ENCODE peak calls at places on chromosomes 3 and 15, in ten cellular contexts. O is upper lobe of left lung, S is transverse colon, F is lower lobe of right lung, W is kidney epithelial cell, E is hepatocyte, L is AG09309, Q is heart right ventricle, V is cardiac muscle cell, K is K562. G is an unnamed sample.

GRCh38 chr3:157551961-157552360 is 48.7 kb upstream of the VEPH1 start:
- DNase-seq in F (no peak), V (no peak), W (no peak), K (no peak), E (no peak), S (no peak), L (no peak), O (no peak), Q (no peak), G (no peak)

GRCh38 chr15:68228971-68229385 is 550 bp downstream of the CLN6 start:
- DNase-seq in F (peak), E (peak), S (no peak), W (no peak), Q (no peak), O (no peak), V (no peak), K (no peak), L (no peak), G (no peak)

GRCh38 chr15:40263036-40263754 is 19.7 kb downstream of the ANKRD63 start:
- DNase-seq in W (no peak), F (no peak), Q (no peak), V (no peak), E (no peak), L (no peak), K (no peak), S (peak), O (no peak), G (no peak)

GRCh38 chr15:99928429-99928981 is 195.3 kb upstream of the LYSMD4 start:
- DNase-seq in O (peak), Q (peak), V (peak), F (peak), W (no peak), S (peak), E (peak), K (peak), L (peak), G (peak)

GRCh38 chr3:99842826-99843589 is 25.3 kb downstream of the CMSS1 start:
- DNase-seq in E (peak), L (peak), V (peak), W (peak), F (no peak), K (no peak), Q (peak), O (no peak), S (no peak), G (no peak)

GRCh38 chr3:186237915-186238314 is 124.1 kb downstream of the DGKG start:
- DNase-seq in V (no peak), K (no peak), L (no peak), S (no peak), W (no peak), F (no peak), O (no peak), Q (no peak), E (no peak), G (no peak)

GRCh38 chr3:175338775-175339535 is 479.8 kb downstream of the NAALADL2 start:
- DNase-seq in K (no peak), E (peak), F (peak), S (peak), W (no peak), V (no peak), L (peak), O (no peak), Q (no peak), G (no peak)

GRCh38 chr3:98171066-98171465 is 4.6 kb downstream of the OR5H15 start:
- DNase-seq in O (no peak), V (no peak), K (no peak), W (no peak), L (no peak), F (no peak), S (no peak), E (no peak), Q (no peak), G (no peak)

GRCh38 chr15:101143321-101143720 is 108.5 kb downstream of the CHSY1 start:
- DNase-seq in E (no peak), Q (no peak), S (no peak), F (peak), K (no peak), L (no peak), V (no peak), W (no peak), O (no peak), G (no peak)

GRCh38 chr15:76177491-76178040 is 117.8 kb downstream of the TMEM266 start:
- DNase-seq in W (no peak), K (no peak), F (no peak), L (peak), V (no peak), S (no peak), Q (peak), O (no peak), E (no peak), G (no peak)

GRCh38 chr3:126357299-126358037 is at the start of gene KLF15:
- DNase-seq in V (peak), S (peak), L (no peak), Q (peak), W (no peak), E (peak), K (peak), F (peak), O (peak), G (peak)

GRCh38 chr15:89910891-89911626 is 1.7 kb downstream of the ARPIN start:
- DNase-seq in Q (no peak), E (no peak), O (no peak), L (no peak), S (no peak), K (no peak), W (no peak), V (no peak), F (no peak), G (no peak)

GRCh38 chr3:42376397-42376798 is 34.0 kb downstream of the LYZL4 start:
- DNase-seq in W (peak), S (no peak), O (no peak), E (peak), K (no peak), Q (peak), F (no peak), V (no peak), L (peak), G (peak)

GRCh38 chr15:71282086-71282485 is 166.8 kb downstream of the THSD4 start:
- DNase-seq in V (no peak), F (no peak), Q (no peak), K (no peak), O (no peak), W (no peak), L (peak), E (no peak), S (no peak), G (no peak)

GRCh38 chr3:31610700-31611275 is 78.1 kb downstream of the STT3B start:
- DNase-seq in K (peak), L (peak), V (peak), O (no peak), F (no peak), W (no peak), S (no peak), E (peak), Q (peak), G (peak)

GRCh38 chr15:47983533-47983932 is 137.3 kb upstream of the SLC24A5 start:
- DNase-seq in V (no peak), E (no peak), K (no peak), O (no peak), W (no peak), S (no peak), L (no peak), F (no peak), Q (no peak), G (no peak)

GRCh38 chr3:178205750-178206149 is 330.5 kb upstream of the KCNMB2 start:
- DNase-seq in S (no peak), Q (no peak), W (no peak), V (no peak), E (no peak), K (no peak), L (peak), O (no peak), F (no peak), G (no peak)

GRCh38 chr3:61315874-61316273 is 64.6 kb upstream of the FHIT start:
- DNase-seq in F (no peak), Q (peak), V (peak), O (no peak), K (no peak), E (peak), S (no peak), W (no peak), L (no peak), G (peak)

GRCh38 chr15:89809093-89809786 is 5.4 kb downstream of the ANPEP start:
- DNase-seq in Q (no peak), K (no peak), O (no peak), W (no peak), E (no peak), S (no peak), L (no peak), V (no peak), F (peak), G (no peak)

GRCh38 chr3:177131927-177132636 is 65.2 kb downstream of the TBL1XR1 start:
- DNase-seq in K (no peak), Q (no peak), L (no peak), W (no peak), S (no peak), F (no peak), V (no peak), E (no peak), O (no peak), G (no peak)

GRCh38 chr15:59401810-59402569 is 29.3 kb upstream of the MYO1E start:
- DNase-seq in W (no peak), V (no peak), O (no peak), S (peak), Q (no peak), F (no peak), K (no peak), E (no peak), L (no peak), G (no peak)

GRCh38 chr3:99789322-99789721 is 28.3 kb upstream of the CMSS1 start:
- DNase-seq in L (peak), K (no peak), V (peak), Q (peak), S (peak), O (no peak), E (peak), F (no peak), W (peak), G (peak)

GRCh38 chr3:46542801-46543201 is 23.3 kb downstream of the LRRC2 start:
- DNase-seq in V (no peak), L (no peak), S (no peak), Q (no peak), W (no peak), E (no peak), K (no peak), O (no peak), F (no peak), G (no peak)

GRCh38 chr3:5809811-5810210 is 622.3 kb downstream of the EDEM1 start:
- DNase-seq in E (no peak), F (no peak), V (no peak), O (no peak), L (no peak), W (no peak), S (no peak), K (no peak), Q (no peak), G (no peak)

GRCh38 chr3:23246651-23247050 is 43.5 kb downstream of the UBE2E2 start:
- DNase-seq in V (no peak), Q (no peak), O (no peak), K (no peak), E (no peak), F (no peak), W (no peak), L (no peak), S (no peak), G (no peak)

GRCh38 chr15:29276366-29276765 is 6.7 kb upstream of the NSMCE3 start:
- DNase-seq in E (no peak), K (no peak), Q (no peak), V (no peak), S (no peak), O (no peak), F (no peak), L (no peak), W (no peak), G (no peak)

GRCh38 chr3:51670711-51671089 is 352 bp upstream of the TEX264 start:
- DNase-seq in E (no peak), K (no peak), L (no peak), V (no peak), S (no peak), F (no peak), Q (no peak), O (no peak), W (no peak), G (no peak)

GRCh38 chr15:56923174-56923579 is 4.7 kb downstream of the TCF12 start:
- DNase-seq in L (no peak), E (no peak), K (no peak), W (no peak), O (no peak), Q (no peak), F (no peak), S (no peak), V (no peak), G (no peak)

GRCh38 chr15:69305204-69305931 is 6.7 kb downstream of the PAQR5 start:
- DNase-seq in V (no peak), O (no peak), S (peak), Q (peak), W (peak), F (peak), K (peak), L (peak), E (peak), G (no peak)

GRCh38 chr3:142876417-142876816 is 12.5 kb downstream of the PCOLCE2 start:
- DNase-seq in O (no peak), Q (no peak), V (no peak), W (no peak), E (no peak), F (no peak), S (no peak), L (no peak), K (no peak), G (no peak)

GRCh38 chr15:50182233-50183013 is 427 bp downstream of the SLC27A2 start:
- DNase-seq in Q (no peak), O (peak), L (no peak), S (peak), E (peak), F (peak), V (peak), W (no peak), K (peak), G (peak)

GRCh38 chr3:155302476-155302875 is 9.0 kb upstream of the STRIT1 start:
- DNase-seq in Q (no peak), E (no peak), O (no peak), K (no peak), W (peak), L (no peak), V (no peak), F (no peak), S (no peak), G (no peak)

DNA sequence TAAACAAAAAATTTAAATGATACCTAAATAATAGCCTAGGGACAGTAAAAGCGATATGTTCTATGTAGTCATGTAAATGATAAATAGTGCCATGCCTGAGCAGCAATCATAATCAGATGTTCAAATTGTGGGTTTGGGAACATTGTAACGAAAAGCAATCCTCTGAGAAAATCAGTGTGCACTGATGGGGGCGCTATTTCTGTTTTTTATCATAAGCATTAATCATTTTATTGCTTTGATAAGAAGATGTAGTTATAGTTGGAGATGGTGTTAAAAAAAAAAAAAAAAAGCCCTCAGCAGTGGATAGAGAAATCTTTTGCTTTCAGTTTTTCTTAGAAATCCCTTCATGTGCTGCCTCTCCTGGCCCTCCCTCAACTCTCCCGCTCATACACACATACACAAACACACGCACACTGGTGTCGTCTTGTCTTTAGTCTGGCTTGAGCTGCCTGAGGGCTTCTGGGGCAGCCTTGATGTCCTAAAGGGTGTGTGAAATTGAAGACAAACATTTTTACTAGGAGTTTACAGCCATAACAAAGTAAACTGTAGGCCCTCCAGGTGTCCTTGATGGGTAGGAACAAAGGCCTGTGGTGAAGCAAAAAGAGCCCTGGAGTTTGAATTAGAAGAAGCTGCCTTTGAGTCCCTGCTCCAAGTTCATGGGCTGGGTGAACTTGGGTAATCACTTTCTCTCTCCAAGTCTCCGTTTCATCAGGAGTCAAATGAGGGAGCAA is 428.1 kb downstream of the SOX2 start:
- DNase-seq in F (no peak), V (no peak), O (no peak), L (no peak), E (peak), W (no peak), K (no peak), S (no peak), Q (no peak), G (no peak)
- TF ChIP-seq CTCF in F (no peak), V (no peak), O (no peak), L (no peak), E (peak), W (no peak), K (no peak), S (no peak), Q (no peak), G (no peak)

GRCh38 chr15:58056015-58056414 is 9.5 kb downstream of the ALDH1A2 start:
- DNase-seq in F (no peak), E (no peak), K (no peak), Q (no peak), W (no peak), L (no peak), S (no peak), O (no peak), V (no peak), G (no peak)
- TF ChIP-seq CTCF in F (no peak), E (peak), K (peak), Q (no peak), W (peak), L (peak), S (no peak), O (no peak), V (peak), G (no peak)

DNA sequence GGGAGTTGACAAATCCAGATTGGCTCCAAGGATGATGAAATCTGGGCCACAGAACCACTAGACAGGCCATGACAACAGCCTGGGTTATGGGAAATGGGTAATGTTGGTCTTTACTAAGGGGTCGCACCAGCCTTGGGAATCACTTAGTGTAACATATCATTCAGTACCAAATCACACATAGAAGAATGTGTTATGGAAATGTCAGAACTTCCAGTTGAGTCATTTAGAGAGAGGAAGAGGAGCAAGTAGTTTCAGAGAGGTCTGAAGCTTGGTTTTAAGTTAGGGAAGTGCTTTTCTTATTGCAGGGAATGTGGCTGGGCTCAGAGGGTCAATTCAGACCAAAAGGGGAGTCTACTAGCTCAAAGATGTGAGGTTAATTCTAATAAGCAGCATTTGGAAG is 241.6 kb upstream of the ZPLD1 start:
- DNase-seq in O (no peak), E (no peak), F (no peak), Q (no peak), W (no peak), V (no peak), L (no peak), S (no peak), K (no peak), G (no peak)
- TF ChIP-seq CTCF in O (no peak), E (no peak), F (no peak), Q (no peak), W (no peak), V (no peak), L (no peak), S (no peak), K (no peak), G (no peak)

GRCh38 chr15:61216519-61216918 is 12.6 kb downstream of the RORA start:
- DNase-seq in V (no peak), O (no peak), K (no peak), S (no peak), Q (no peak), W (no peak), E (peak), F (no peak), L (no peak), G (no peak)
- TF ChIP-seq CTCF in V (no peak), O (no peak), K (peak), S (no peak), Q (no peak), W (no peak), E (peak), F (no peak), L (no peak), G (no peak)

GRCh38 chr3:9803494-9803893 is 6.6 kb upstream of the TTLL3 start:
- DNase-seq in E (no peak), S (no peak), L (no peak), Q (no peak), K (no peak), O (no peak), V (no peak), F (no peak), W (no peak), G (no peak)

GRCh38 chr3:9795212-9795611 is 2.3 kb downstream of the ARPC4 start:
- DNase-seq in W (no peak), S (no peak), V (no peak), F (no peak), K (no peak), Q (no peak), O (no peak), L (no peak), E (no peak), G (no peak)

GRCh38 chr3:9797196-9797945 is 4.5 kb downstream of the ARPC4 start:
- DNase-seq in S (no peak), K (peak), L (no peak), V (no peak), O (no peak), E (no peak), F (no peak), Q (no peak), W (no peak), G (no peak)

GRCh38 chr3:9806137-9806536 is 3.9 kb upstream of the TTLL3 start:
- DNase-seq in K (no peak), W (no peak), S (no peak), V (no peak), F (no peak), O (peak), Q (no peak), E (no peak), L (no peak), G (no peak)

GRCh38 chr3:9800529-9800928 is 7.6 kb downstream of the ARPC4 start:
- DNase-seq in S (no peak), F (no peak), O (no peak), W (no peak), Q (no peak), E (no peak), K (no peak), L (no peak), V (no peak), G (no peak)
- TF ChIP-seq CTCF in S (no peak), F (no peak), O (no peak), W (peak), Q (peak), E (peak), K (peak), L (peak), V (peak), G (peak)

GRCh38 chr3:41356775-41357174 is 157.5 kb downstream of the CTNNB1 start:
- DNase-seq in E (no peak), O (no peak), W (no peak), V (no peak), Q (no peak), F (no peak), S (no peak), L (no peak), K (no peak), G (no peak)
- TF ChIP-seq CTCF in E (no peak), O (no peak), W (no peak), V (no peak), Q (no peak), F (no peak), S (no peak), L (no peak), K (no peak), G (no peak)